ENCODE peak calls at places on chromosomes 6 and 20, in ten cellular contexts. B, T, X, C, D, L, F, V, Y and Q are unnamed samples.

GRCh38 chr20:33702861-33703260 is 16.7 kb upstream of the E2F1 start:
- DNase-seq in Y (no peak), L (no peak), T (no peak), B (no peak), D (no peak), F (peak; percentile 77), V (no peak), X (no peak), C (peak; percentile 72), Q (no peak)

GRCh38 chr6:1607557-1608221 is 2.0 kb upstream of the FOXC1 start:
- DNase-seq in Y (no peak), F (peak; percentile 66), C (no peak), V (peak; percentile 88), X (no peak), L (no peak), T (no peak), B (no peak), D (peak; percentile 20), Q (peak; percentile 34)

GRCh38 chr20:362271-363254 is 15.7 kb downstream of the NRSN2 start:
- DNase-seq in T (peak; percentile 76), D (peak; percentile 98), C (peak; percentile 90), Y (peak; percentile 91), L (peak; percentile 89), X (peak; percentile 88), V (no peak), B (peak; percentile 77), F (peak; percentile 86), Q (peak; percentile 78)

GRCh38 chr6:120960761-120961160 is 373.5 kb downstream of the TBC1D32 start:
- DNase-seq in F (no peak), B (no peak), L (no peak), C (no peak), X (no peak), D (no peak), V (no peak), T (no peak), Y (no peak), Q (no peak)

GRCh38 chr6:150025201-150025917 is at the start of gene RAET1L:
- DNase-seq in C (no peak), B (peak; percentile 63), F (no peak), L (peak; percentile 47), D (no peak), X (no peak), T (peak; percentile 24), V (no peak), Y (no peak), Q (peak; percentile 50)

GRCh38 chr20:51460569-51461265 is 81.8 kb downstream of the NFATC2 start:
- DNase-seq in D (peak; percentile 96), T (no peak), Y (no peak), L (no peak), V (no peak), X (no peak), B (no peak), F (no peak), C (no peak), Q (no peak)

GRCh38 chr20:14790771-14791517 is 453.5 kb upstream of the FLRT3 start:
- DNase-seq in D (no peak), F (no peak), L (no peak), T (peak; percentile 20), Y (no peak), B (peak; percentile 13), X (no peak), C (no peak), V (peak; percentile 8), Q (peak; percentile 34)

GRCh38 chr6:108748063-108748462 is 100.2 kb upstream of the ARMC2 start:
- DNase-seq in V (no peak), Y (no peak), T (no peak), C (no peak), X (no peak), L (peak; percentile 28), F (no peak), B (no peak), D (no peak), Q (peak; percentile 65)

GRCh38 chr20:939606-940005 is 23.5 kb upstream of the ANGPT4 start:
- DNase-seq in L (peak; percentile 9), B (no peak), V (no peak), T (no peak), D (no peak), C (no peak), X (no peak), Y (no peak), F (no peak), Q (no peak)

GRCh38 chr6:138691595-138692057 is 81.9 kb upstream of the CCDC28A start:
- DNase-seq in C (no peak), V (peak; percentile 34), F (no peak), Y (no peak), D (no peak), T (peak; percentile 63), X (no peak), B (peak; percentile 78), L (no peak), Q (peak; percentile 80)

GRCh38 chr20:7650481-7650880 is 289.8 kb downstream of the HAO1 start:
- DNase-seq in L (no peak), C (no peak), D (no peak), V (peak; percentile 3), B (peak; percentile 51), T (peak; percentile 29), Y (no peak), X (peak; percentile 34), F (no peak), Q (peak; percentile 64)

DNA sequence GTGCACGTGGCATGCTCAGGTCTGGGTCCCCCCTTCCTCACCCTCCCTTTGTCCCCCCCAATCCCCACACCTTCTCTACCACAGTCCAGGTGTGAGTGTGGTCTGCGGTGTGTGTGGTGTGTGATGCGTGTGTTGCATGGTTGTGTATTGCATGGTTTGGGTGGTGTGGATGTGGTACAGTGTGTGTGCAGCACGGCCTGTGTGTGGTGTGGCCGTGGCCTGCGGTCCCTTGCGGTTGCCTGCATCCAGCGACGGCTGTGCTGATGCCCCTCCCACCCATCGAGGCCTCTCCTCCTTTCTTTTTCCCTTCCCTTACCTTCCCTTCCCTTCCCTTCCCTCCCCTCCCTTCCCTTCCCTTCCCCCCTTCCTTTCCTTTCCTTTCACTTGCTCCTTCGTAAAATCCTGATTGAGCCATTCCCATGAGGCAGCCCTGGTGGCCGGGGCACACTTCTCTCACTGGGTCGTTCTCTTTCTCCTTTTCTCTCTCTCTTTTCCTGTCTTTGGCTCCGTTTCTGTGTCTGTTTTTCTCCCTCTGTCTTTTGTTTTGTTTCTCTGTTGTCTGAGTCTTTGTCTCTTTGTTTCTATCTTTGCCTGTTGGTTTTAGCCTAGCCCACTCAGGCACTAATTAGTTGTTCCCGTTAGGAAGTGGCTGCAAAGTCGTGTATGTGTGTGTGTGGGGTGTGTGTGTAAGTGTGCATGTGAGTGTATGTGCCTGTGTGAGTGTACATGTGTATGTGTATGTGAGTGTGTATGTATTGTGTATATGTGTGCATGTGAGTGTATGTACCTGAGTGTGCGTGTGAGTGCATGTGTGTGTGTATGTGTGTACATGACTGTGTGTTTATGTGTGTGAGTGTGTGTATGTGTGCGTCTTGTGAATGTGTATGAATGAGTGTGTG is 65.7 kb downstream of the SRC start:
- DNase-seq in D (peak; percentile 19), C (no peak), L (no peak), T (no peak), F (no peak), Y (no peak), B (no peak), X (no peak), V (peak; percentile 56), Q (peak; percentile 42)
- H3K4me3 ChIP-seq in D (peak overlapping the region; percentile 30), C (no peak overlapping the region), L (no peak overlapping the region), T (peak overlapping the region; percentile 9), F (no peak overlapping the region), Y (no peak overlapping the region), B (no peak overlapping the region), X (peak overlapping the region; percentile 44), V (peak overlapping the region; percentile 2), Q (peak overlapping the region; percentile 46)

GRCh38 chr6:86938814-86939213 is 1.5 kb downstream of the HTR1E start:
- DNase-seq in V (no peak), F (no peak), L (no peak), B (no peak), C (no peak), Y (no peak), D (no peak), X (no peak), T (no peak), Q (no peak)
- H3K4me3 ChIP-seq in V (no peak overlapping the region), F (no peak overlapping the region), L (no peak overlapping the region), B (no peak overlapping the region), C (no peak overlapping the region), Y (no peak overlapping the region), D (no peak overlapping the region), X (no peak overlapping the region), T (no peak overlapping the region), Q (no peak overlapping the region)

GRCh38 chr6:159062564-159062945 is 17.8 kb upstream of the TAGAP start:
- DNase-seq in V (no peak), X (no peak), L (peak; percentile 80), Y (no peak), B (no peak), D (peak; percentile 78), T (no peak), F (no peak), C (no peak), Q (no peak)

GRCh38 chr6:159061146-159061545 is 16.4 kb upstream of the TAGAP start:
- DNase-seq in F (no peak), B (no peak), D (no peak), L (no peak), X (no peak), T (no peak), V (no peak), Y (no peak), C (no peak), Q (no peak)

GRCh38 chr6:159061805-159062563 is 17.2 kb upstream of the TAGAP start:
- DNase-seq in X (no peak), T (no peak), C (no peak), L (no peak), Y (no peak), V (no peak), D (peak; percentile 83), F (no peak), B (no peak), Q (no peak)

GRCh38 chr6:159063549-159063948 is 18.8 kb upstream of the TAGAP start:
- DNase-seq in B (no peak), C (no peak), L (no peak), D (no peak), V (no peak), T (no peak), F (no peak), X (no peak), Y (no peak), Q (no peak)

GRCh38 chr6:159062965-159063364 is 18.2 kb upstream of the TAGAP start:
- DNase-seq in B (no peak), F (no peak), D (peak; percentile 76), X (no peak), V (no peak), C (no peak), T (no peak), Y (no peak), L (no peak), Q (no peak)
- H3K4me3 ChIP-seq in B (no peak overlapping the region), F (no peak overlapping the region), D (no peak overlapping the region), X (no peak overlapping the region), V (no peak overlapping the region), C (no peak overlapping the region), T (no peak overlapping the region), Y (no peak overlapping the region), L (no peak overlapping the region), Q (no peak overlapping the region)

DNA sequence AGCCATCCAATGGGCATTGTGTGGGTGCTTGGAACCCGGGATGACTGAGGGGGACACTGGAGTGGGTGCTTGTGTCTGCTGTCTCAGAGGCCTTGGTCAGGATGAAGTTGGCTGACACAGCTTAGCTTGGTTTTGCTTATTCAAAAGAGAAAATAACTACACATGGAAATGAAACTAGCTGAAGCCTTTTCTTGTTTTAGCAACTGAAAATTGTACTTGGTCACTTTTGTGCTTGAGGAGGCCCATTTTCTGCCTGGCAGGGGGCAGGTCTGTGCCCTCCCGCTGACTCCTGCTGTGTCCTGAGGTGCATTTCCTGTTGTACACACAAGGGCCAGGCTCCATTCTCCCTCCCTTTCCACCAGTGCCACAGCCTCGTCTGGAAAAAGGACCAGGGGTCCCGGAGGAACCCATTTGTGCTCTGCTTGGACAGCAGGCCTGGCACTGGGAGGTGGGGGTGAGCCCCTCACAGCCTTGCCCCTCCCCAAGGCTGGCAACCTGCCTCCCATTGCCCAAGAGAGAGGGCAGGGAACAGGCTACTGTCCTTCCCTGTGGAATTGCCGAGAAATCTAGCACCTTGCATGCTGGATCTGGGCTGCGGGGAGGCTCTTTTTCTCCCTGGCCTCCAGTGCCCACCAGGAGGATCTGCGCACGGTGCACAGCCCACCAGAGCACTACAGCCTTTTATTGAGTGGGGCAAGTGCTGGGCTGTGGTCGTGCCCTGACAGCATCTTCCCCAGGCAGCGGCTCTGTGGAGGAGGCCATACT is 49.4 kb downstream of the PYGB start:
- DNase-seq in D (no peak), V (no peak), C (no peak), F (no peak), X (no peak), Y (no peak), T (no peak), B (no peak), L (no peak), Q (no peak)
- H3K4me3 ChIP-seq in D (no peak overlapping the region), V (no peak overlapping the region), C (no peak overlapping the region), F (no peak overlapping the region), X (no peak overlapping the region), Y (no peak overlapping the region), T (no peak overlapping the region), B (no peak overlapping the region), L (no peak overlapping the region), Q (no peak overlapping the region)